ENCODE peak calls at places on chromosomes 6 and 20, in four cellular contexts. One of them, this sample, is unnamed.
A peak's percentile ranks its signal among the peaks of the same experiment; 100 is the strongest.

GRCh38 chr6:32113386-32114352 is 4.5 kb upstream of the TNXB start:
- DNase-seq in astrocyte of the cerebellum: peak; percentile 76
- DNase-seq in cardiac muscle cell: no peak
- DNase-seq in GM23338: peak; percentile 91
- DNase-seq in this sample: peak; percentile 63

GRCh38 chr6:27757307-27757706 is 154.9 kb downstream of the OR2B2 start:
- DNase-seq in cardiac muscle cell: no peak
- DNase-seq in astrocyte of the cerebellum: no peak
- DNase-seq in GM23338: peak; percentile 75
- DNase-seq in this sample: no peak

GRCh38 chr20:29497261-29497671 is 1760.2 kb upstream of the DEFB115 start:
- DNase-seq in astrocyte of the cerebellum: no peak
- DNase-seq in GM23338: no peak
- DNase-seq in cardiac muscle cell: no peak
- DNase-seq in this sample: peak; percentile 9

GRCh38 chr6:124164363-124164762 is 360.7 kb downstream of the NKAIN2 start:
- DNase-seq in GM23338: no peak
- DNase-seq in cardiac muscle cell: no peak
- DNase-seq in astrocyte of the cerebellum: no peak
- DNase-seq in this sample: no peak

GRCh38 chr6:131427441-131428051 is 145.5 kb upstream of the ARG1 start:
- DNase-seq in cardiac muscle cell: no peak
- DNase-seq in GM23338: no peak
- DNase-seq in astrocyte of the cerebellum: no peak
- DNase-seq in this sample: no peak

GRCh38 chr6:79127660-79128059 is 49.6 kb upstream of the PHIP start:
- DNase-seq in GM23338: peak; percentile 64
- DNase-seq in astrocyte of the cerebellum: no peak
- DNase-seq in cardiac muscle cell: no peak
- DNase-seq in this sample: no peak

GRCh38 chr20:34618676-34619075 is 58.2 kb downstream of the PIGU start:
- DNase-seq in astrocyte of the cerebellum: no peak
- DNase-seq in cardiac muscle cell: no peak
- DNase-seq in GM23338: no peak
- DNase-seq in this sample: no peak

GRCh38 chr20:56974499-56975250 is 291.8 kb downstream of the BMP7 start:
- DNase-seq in GM23338: peak; percentile 90
- DNase-seq in astrocyte of the cerebellum: peak; percentile 43
- DNase-seq in cardiac muscle cell: peak; percentile 72
- DNase-seq in this sample: peak; percentile 2

GRCh38 chr6:130076512-130076911 is 58.1 kb downstream of the L3MBTL3 start:
- DNase-seq in astrocyte of the cerebellum: peak; percentile 3
- DNase-seq in GM23338: no peak
- DNase-seq in cardiac muscle cell: no peak
- DNase-seq in this sample: no peak

GRCh38 chr6:105189026-105189680 is 9.3 kb upstream of the POPDC3 start:
- DNase-seq in cardiac muscle cell: no peak
- DNase-seq in GM23338: no peak
- DNase-seq in astrocyte of the cerebellum: no peak
- DNase-seq in this sample: no peak

GRCh38 chr20:44973053-44973452 is 6.7 kb downstream of the STK4 start:
- DNase-seq in astrocyte of the cerebellum: no peak
- DNase-seq in GM23338: no peak
- DNase-seq in cardiac muscle cell: no peak
- DNase-seq in this sample: no peak

GRCh38 chr20:50149481-50150254 is 3.9 kb downstream of the PEDS1 start:
- DNase-seq in GM23338: no peak
- DNase-seq in cardiac muscle cell: no peak
- DNase-seq in astrocyte of the cerebellum: no peak
- DNase-seq in this sample: no peak

GRCh38 chr20:50146214-50146613 is 7.3 kb downstream of the PEDS1 start:
- DNase-seq in GM23338: no peak
- DNase-seq in cardiac muscle cell: no peak
- DNase-seq in astrocyte of the cerebellum: no peak
- DNase-seq in this sample: no peak

GRCh38 chr20:50144362-50144761 is 9.2 kb downstream of the PEDS1 start:
- DNase-seq in cardiac muscle cell: no peak
- DNase-seq in astrocyte of the cerebellum: peak; percentile 86
- DNase-seq in GM23338: no peak
- DNase-seq in this sample: peak; percentile 95

GRCh38 chr20:50142812-50143211 is 10.7 kb downstream of the PEDS1 start:
- DNase-seq in cardiac muscle cell: no peak
- DNase-seq in astrocyte of the cerebellum: no peak
- DNase-seq in GM23338: peak; percentile 80
- DNase-seq in this sample: no peak

DNA sequence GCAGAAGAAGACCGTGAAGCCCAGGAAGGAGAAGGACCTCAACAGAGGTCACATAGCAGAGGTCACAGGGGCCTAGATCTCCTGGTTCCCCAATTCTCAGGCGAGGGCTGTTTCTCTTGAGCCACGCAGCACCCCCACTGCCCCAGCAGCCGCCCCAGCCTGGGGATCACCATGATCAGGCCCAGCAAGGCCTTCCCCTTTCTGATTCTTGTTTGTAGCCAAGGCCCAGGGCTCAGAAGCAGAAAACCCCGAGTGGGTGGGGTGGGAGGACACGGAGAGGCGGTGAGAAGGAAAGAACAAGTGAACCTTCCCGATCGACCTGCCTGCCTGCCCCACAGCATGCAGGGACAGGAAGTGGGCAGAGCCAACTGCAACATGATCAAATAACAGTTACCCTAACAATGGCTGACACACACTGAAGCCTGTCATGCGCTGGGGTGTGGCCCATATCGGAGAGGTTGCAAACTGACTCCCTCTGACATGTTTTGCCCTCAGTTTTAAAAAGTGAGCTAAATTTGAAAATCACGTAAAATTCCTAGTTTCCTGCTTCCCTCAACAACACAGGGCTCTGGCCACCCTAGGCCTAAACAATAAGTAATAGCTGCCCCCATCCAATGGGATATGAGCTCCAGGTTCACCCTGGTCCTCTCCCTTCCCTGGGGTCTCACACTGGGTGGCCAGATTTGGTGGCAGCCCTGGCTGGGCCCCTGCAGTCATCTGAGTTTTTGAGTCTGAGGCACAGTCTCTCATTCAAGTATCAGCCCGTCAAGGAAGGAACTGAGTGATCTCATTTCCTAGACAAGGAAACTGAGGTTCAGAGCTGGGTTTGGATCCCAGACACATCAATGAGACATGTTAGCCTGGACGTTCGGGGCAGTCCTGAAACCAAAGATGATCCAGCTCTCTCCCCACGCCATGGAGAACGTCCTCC is 6.5 kb downstream of the PEDS1 start:
- DNase-seq in GM23338: peak; percentile 62
- DNase-seq in astrocyte of the cerebellum: no peak
- DNase-seq in cardiac muscle cell: no peak
- DNase-seq in this sample: no peak
- H3K4me3 ChIP-seq in GM23338: peak overlapping the region; percentile 34
- H3K4me3 ChIP-seq in astrocyte of the cerebellum: no peak overlapping the region
- H3K4me3 ChIP-seq in cardiac muscle cell: no peak overlapping the region
- H3K4me3 ChIP-seq in this sample: no peak overlapping the region

GRCh38 chr6:157714153-157714490 is 108.9 kb upstream of the SNX9 start:
- DNase-seq in cardiac muscle cell: peak; percentile 15
- DNase-seq in GM23338: no peak
- DNase-seq in astrocyte of the cerebellum: peak; percentile 87
- DNase-seq in this sample: no peak
- TF ChIP-seq CTCF in cardiac muscle cell: no peak
- TF ChIP-seq CTCF in GM23338: peak; percentile 21
- TF ChIP-seq CTCF in astrocyte of the cerebellum: peak; percentile 23
- TF ChIP-seq CTCF in this sample: peak; percentile 20

DNA sequence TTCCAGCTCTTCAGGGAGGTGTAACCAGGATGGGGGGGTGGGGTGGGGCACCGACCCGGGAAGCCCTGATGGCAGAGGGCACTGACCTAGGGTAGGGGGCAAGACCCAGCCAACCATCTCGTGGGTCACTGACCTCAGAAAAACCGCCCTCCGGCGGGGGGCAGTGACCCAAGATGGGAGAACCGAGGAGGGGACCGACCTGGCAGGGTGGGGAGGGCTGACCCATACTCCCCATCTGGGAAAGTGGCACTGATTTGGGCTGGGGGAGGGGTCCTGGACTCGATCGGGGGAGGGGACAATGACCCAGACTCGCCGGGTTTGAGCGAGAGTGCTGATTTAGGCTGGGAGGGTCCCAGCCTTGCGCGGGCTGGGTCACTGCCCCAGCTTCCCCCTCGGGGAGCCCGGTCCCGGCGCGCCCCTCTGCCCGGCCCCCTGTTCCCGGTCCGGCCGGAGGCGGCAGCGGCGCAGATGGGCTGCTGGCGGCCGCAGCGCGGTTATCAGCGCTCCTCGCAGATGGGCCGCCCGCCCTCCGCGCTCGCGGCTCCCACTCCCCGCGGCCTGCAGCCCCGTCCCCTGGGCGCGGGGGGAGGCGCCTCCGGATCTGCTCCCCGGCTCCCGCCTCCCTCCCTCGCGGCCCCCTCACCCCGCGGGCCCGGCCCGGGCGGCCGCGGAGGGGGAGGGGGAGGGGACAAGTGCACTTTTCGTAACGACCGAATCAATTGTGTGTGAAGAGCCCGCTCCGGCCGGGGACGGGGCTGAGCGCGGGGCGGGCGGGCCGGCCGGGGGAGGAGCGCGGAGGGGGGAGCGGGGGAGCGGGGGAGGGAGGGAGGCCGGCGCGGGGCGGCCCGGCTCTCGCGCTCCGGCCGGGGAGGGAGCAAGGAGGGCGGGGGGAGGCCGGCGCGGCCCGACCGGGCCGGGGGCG is 2.2 kb downstream of the NOL4L start:
- DNase-seq in astrocyte of the cerebellum: no peak
- DNase-seq in GM23338: peak; percentile 82
- DNase-seq in cardiac muscle cell: peak; percentile 83
- DNase-seq in this sample: no peak
- H3K4me3 ChIP-seq in astrocyte of the cerebellum: peak overlapping the region; percentile 57
- H3K4me3 ChIP-seq in GM23338: peak overlapping the region; percentile 82
- H3K4me3 ChIP-seq in cardiac muscle cell: peak overlapping the region; percentile 98
- H3K4me3 ChIP-seq in this sample: peak overlapping the region; percentile 11

DNA sequence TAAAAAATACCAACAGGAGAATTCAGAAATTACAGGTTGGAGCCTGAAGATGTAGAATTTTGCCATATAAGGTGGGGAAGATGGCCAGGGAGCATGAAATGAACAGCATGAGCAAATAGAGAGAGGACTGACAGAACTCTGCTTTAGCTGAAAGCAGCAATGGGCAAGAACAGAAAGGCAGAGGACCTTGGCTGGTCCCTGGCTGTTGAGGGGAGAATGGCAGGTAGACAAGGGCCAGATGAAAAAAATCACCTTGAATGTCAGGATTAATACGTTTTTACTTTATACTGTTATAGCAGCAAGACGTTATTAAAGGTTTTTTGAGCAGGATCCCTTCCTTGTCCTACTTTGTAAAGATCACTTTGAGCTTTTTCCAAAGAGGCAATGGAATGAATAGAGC is 991 bp downstream of the PPIL1 start:
- DNase-seq in GM23338: peak; percentile 33
- DNase-seq in astrocyte of the cerebellum: no peak
- DNase-seq in cardiac muscle cell: no peak
- DNase-seq in this sample: no peak
- TF ChIP-seq CTCF in GM23338: peak; percentile 23
- TF ChIP-seq CTCF in astrocyte of the cerebellum: peak; percentile 27
- TF ChIP-seq CTCF in cardiac muscle cell: no peak
- TF ChIP-seq CTCF in this sample: peak; percentile 50

GRCh38 chr20:25864986-25865714 is 168.5 kb upstream of the ZNF337 start:
- DNase-seq in astrocyte of the cerebellum: no peak
- DNase-seq in cardiac muscle cell: no peak
- DNase-seq in GM23338: no peak
- DNase-seq in this sample: no peak
- H3K4me3 ChIP-seq in astrocyte of the cerebellum: peak overlapping the region; percentile 24
- H3K4me3 ChIP-seq in cardiac muscle cell: peak overlapping the region; percentile 29
- H3K4me3 ChIP-seq in GM23338: peak overlapping the region; percentile 61
- H3K4me3 ChIP-seq in this sample: peak overlapping the region; percentile 50